ENCODE peak calls at places on chromosomes 11 and 22, in five cellular contexts. D is NCI-H1694 treated with DMSO at 0.1 percent for 48 hours, O is pancreas, I is ACHN, X is kidney tubule cell. V is an unnamed sample.

GRCh38 chr22:38948181-38948940 is 9.0 kb upstream of the APOBEC3A start:
- DNase-seq in X (no peak), I (no peak), D (no peak), O (peak), V (no peak)

GRCh38 chr22:37381489-37381888 is 45.8 kb downstream of the ELFN2 start:
- DNase-seq in O (no peak), X (peak), D (no peak), I (no peak), V (no peak)

GRCh38 chr11:57157624-57158023 is 24.1 kb upstream of the LRRC55 start:
- DNase-seq in I (no peak), D (no peak), X (no peak), O (no peak), V (no peak)

GRCh38 chr11:99449345-99449744 is 428.6 kb downstream of the CNTN5 start:
- DNase-seq in I (no peak), O (no peak), D (no peak), X (no peak), V (no peak)

GRCh38 chr11:10375280-10376048 is 70.6 kb downstream of the ADM start:
- DNase-seq in X (peak), O (no peak), I (no peak), D (no peak), V (no peak)

GRCh38 chr22:19042285-19043110 is 79.7 kb downstream of the DGCR2 start:
- DNase-seq in O (no peak), D (no peak), I (no peak), X (no peak), V (peak)

GRCh38 chr11:14322510-14322909 is 36.5 kb downstream of the RRAS2 start:
- DNase-seq in D (no peak), O (no peak), I (no peak), X (no peak), V (no peak)

GRCh38 chr11:955154-956049 is 29.7 kb downstream of the AP2A2 start:
- DNase-seq in I (no peak), O (peak), X (no peak), D (no peak), V (no peak)

GRCh38 chr11:120517390-120518315 is 6.1 kb downstream of the GRIK4 start:
- DNase-seq in D (no peak), X (no peak), I (peak), O (no peak), V (no peak)

GRCh38 chr22:33932997-33933396 is 12.7 kb upstream of the LARGE1 start:
- DNase-seq in O (no peak), I (no peak), D (no peak), X (peak), V (no peak)

GRCh38 chr11:23405350-23405937 is 545.2 kb upstream of the CCDC179 start:
- DNase-seq in X (no peak), D (no peak), I (no peak), O (peak), V (no peak)

GRCh38 chr11:119263352-119263940 is 53.5 kb downstream of the MCAM start:
- DNase-seq in D (no peak), O (no peak), X (peak), I (peak), V (no peak)

GRCh38 chr11:45887587-45887986 is 2.1 kb downstream of the MAPK8IP1 start:
- DNase-seq in D (no peak), O (no peak), X (no peak), I (no peak), V (no peak)

GRCh38 chr11:72058416-72059034 is 21.8 kb downstream of the NUMA1 start:
- DNase-seq in X (peak), O (no peak), I (no peak), D (peak), V (no peak)

GRCh38 chr11:117928818-117929567 is at the start of gene TMPRSS13:
- DNase-seq in O (no peak), X (peak), I (no peak), D (no peak), V (no peak)

GRCh38 chr11:108324587-108324986 is 101.7 kb downstream of the ATM start:
- DNase-seq in O (no peak), D (no peak), I (no peak), X (peak), V (no peak)

GRCh38 chr11:57324154-57324885 is 432 bp downstream of the TNKS1BP1 start:
- DNase-seq in I (peak), O (peak), X (peak), D (peak), V (peak)

GRCh38 chr22:25976346-25976745 is 192.9 kb upstream of the SEZ6L start:
- DNase-seq in D (no peak), I (no peak), O (no peak), X (no peak), V (no peak)